ENCODE peak calls at places on chromosomes 3 and 15, in ten cellular contexts. N is GF-D8; F is stromal cell of bone marrow; I is MCF 10A; T is lower leg skin; P is amniotic stem cell; G is aorta; B is activated naive CD4-positive, alpha-beta T cell; U is HTR-8/SVneo; X is fibroblast of lung. S is an unnamed sample.
A peak's percentile ranks its signal among the peaks of the same experiment; 100 is the strongest.

GRCh38 chr3:87122766-87123165 is 104.3 kb upstream of the CHMP2B start:
- DNase-seq in N (no peak), F (no peak), I (no peak), T (no peak), P (no peak), G (no peak), B (no peak), U (no peak), X (no peak), S (no peak)

GRCh38 chr3:88321696-88322095 is 171.9 kb downstream of the C3orf38 start:
- DNase-seq in N (no peak), F (peak; percentile 29), I (peak; percentile 51), T (no peak), P (no peak), G (no peak), B (no peak), U (peak; percentile 20), X (peak; percentile 3), S (no peak)

GRCh38 chr15:69593981-69594966 is 141.7 kb downstream of the RPLP1 start:
- DNase-seq in N (no peak), F (peak; percentile 40), I (peak; percentile 86), T (peak; percentile 80), P (no peak), G (peak; percentile 89), B (no peak), U (no peak), X (peak; percentile 94), S (no peak)

GRCh38 chr3:177905173-177905894 is 630.9 kb upstream of the KCNMB2 start:
- DNase-seq in N (no peak), F (peak; percentile 63), I (peak; percentile 55), T (no peak), P (peak; percentile 69), G (no peak), B (no peak), U (no peak), X (peak; percentile 99), S (peak; percentile 74)

GRCh38 chr3:23811117-23811487 is 5.3 kb downstream of the UBE2E1 start:
- DNase-seq in N (no peak), F (no peak), I (no peak), T (no peak), P (no peak), G (no peak), B (no peak), U (no peak), X (no peak), S (no peak)

GRCh38 chr3:100781311-100781710 is 72.0 kb downstream of the TFG start:
- DNase-seq in N (no peak), F (no peak), I (no peak), T (no peak), P (no peak), G (no peak), B (no peak), U (no peak), X (peak; percentile 77), S (no peak)

GRCh38 chr3:38397320-38397719 is 50.7 kb downstream of the XYLB start:
- DNase-seq in N (no peak), F (peak; percentile 11), I (peak; percentile 45), T (no peak), P (peak; percentile 2), G (peak; percentile 49), B (no peak), U (no peak), X (peak; percentile 27), S (no peak)

GRCh38 chr3:46098319-46098761 is 71.1 kb upstream of the XCR1 start:
- DNase-seq in N (peak; percentile 95), F (peak; percentile 78), I (peak; percentile 71), T (no peak), P (no peak), G (peak; percentile 73), B (no peak), U (no peak), X (peak; percentile 43), S (peak; percentile 54)

GRCh38 chr15:82530006-82530405 is 10.3 kb downstream of the RPS17 start:
- DNase-seq in N (no peak), F (no peak), I (no peak), T (peak; percentile 52), P (no peak), G (no peak), B (no peak), U (no peak), X (no peak), S (no peak)

GRCh38 chr15:74906193-74906449 is 530 bp downstream of the FAM219B start:
- DNase-seq in N (no peak), F (no peak), I (no peak), T (peak; percentile 88), P (no peak), G (peak; percentile 57), B (no peak), U (no peak), X (peak; percentile 23), S (no peak)

GRCh38 chr15:20356444-20357138 is 185.0 kb downstream of the GOLGA6L6 start:
- DNase-seq in N (no peak), F (peak; percentile 18), I (peak; percentile 75), T (peak; percentile 88), P (no peak), G (peak; percentile 54), B (no peak), U (no peak), X (no peak), S (no peak)

GRCh38 chr3:60955034-60955433 is 296.2 kb downstream of the FHIT start:
- DNase-seq in N (no peak), F (no peak), I (no peak), T (no peak), P (no peak), G (no peak), B (no peak), U (no peak), X (no peak), S (no peak)

GRCh38 chr3:10344147-10344943 is 23.4 kb upstream of the SEC13 start:
- DNase-seq in N (no peak), F (no peak), I (peak; percentile 50), T (no peak), P (peak; percentile 13), G (no peak), B (peak; percentile 11), U (peak; percentile 57), X (peak; percentile 32), S (no peak)

GRCh38 chr15:40061212-40061901 is 22.4 kb upstream of the SRP14 start:
- DNase-seq in N (no peak), F (no peak), I (no peak), T (peak; percentile 43), P (no peak), G (no peak), B (no peak), U (no peak), X (peak; percentile 24), S (no peak)

GRCh38 chr3:66991478-66991877 is 6.6 kb upstream of the KBTBD8 start:
- DNase-seq in N (peak; percentile 69), F (peak; percentile 38), I (peak; percentile 66), T (no peak), P (peak; percentile 35), G (no peak), B (no peak), U (no peak), X (peak; percentile 74), S (peak; percentile 21)

GRCh38 chr3:117302448-117302847 is 592.9 kb downstream of the TUSC7 start:
- DNase-seq in N (no peak), F (no peak), I (no peak), T (no peak), P (no peak), G (no peak), B (no peak), U (no peak), X (peak; percentile 5), S (no peak)

GRCh38 chr15:25247418-25248030 is 191.3 kb downstream of the UBE3A start:
- DNase-seq in N (no peak), F (no peak), I (no peak), T (peak; percentile 74), P (no peak), G (peak; percentile 9), B (no peak), U (no peak), X (no peak), S (no peak)

GRCh38 chr15:71656425-71656824 is 153.9 kb upstream of the NR2E3 start:
- DNase-seq in N (no peak), F (no peak), I (no peak), T (no peak), P (no peak), G (no peak), B (no peak), U (no peak), X (no peak), S (no peak)

GRCh38 chr3:53493997-53494791 is at the start of gene CACNA1D:
- DNase-seq in N (no peak), F (no peak), I (peak; percentile 24), T (no peak), P (no peak), G (no peak), B (no peak), U (no peak), X (peak; percentile 11), S (no peak)

GRCh38 chr3:177822826-177823225 is 625.5 kb upstream of the TBL1XR1 start:
- DNase-seq in N (no peak), F (no peak), I (no peak), T (no peak), P (no peak), G (no peak), B (no peak), U (no peak), X (peak; percentile 20), S (no peak)

GRCh38 chr3:64489361-64490044 is 198.3 kb downstream of the ADAMTS9 start:
- DNase-seq in N (no peak), F (no peak), I (no peak), T (no peak), P (no peak), G (no peak), B (no peak), U (no peak), X (peak; percentile 22), S (no peak)

GRCh38 chr3:173750095-173750494 is 352.6 kb downstream of the NLGN1 start:
- DNase-seq in N (no peak), F (no peak), I (no peak), T (no peak), P (no peak), G (no peak), B (no peak), U (no peak), X (peak; percentile 73), S (peak; percentile 50)

GRCh38 chr3:193771011-193771697 is 178.1 kb downstream of the OPA1 start:
- DNase-seq in N (no peak), F (no peak), I (no peak), T (no peak), P (no peak), G (no peak), B (no peak), U (no peak), X (no peak), S (no peak)

GRCh38 chr3:150763841-150764483 is 993 bp upstream of the SIAH2 start:
- DNase-seq in N (peak; percentile 66), F (peak; percentile 47), I (peak; percentile 72), T (peak; percentile 92), P (peak; percentile 28), G (peak; percentile 78), B (no peak), U (peak; percentile 59), X (peak; percentile 52), S (peak; percentile 21)

GRCh38 chr3:129346690-129347440 is 68.2 kb downstream of the HMCES start:
- DNase-seq in N (no peak), F (no peak), I (no peak), T (no peak), P (no peak), G (peak; percentile 24), B (no peak), U (no peak), X (no peak), S (no peak)

GRCh38 chr3:23276913-23277658 is 74.0 kb downstream of the UBE2E2 start:
- DNase-seq in N (no peak), F (no peak), I (no peak), T (no peak), P (no peak), G (no peak), B (no peak), U (no peak), X (no peak), S (no peak)

GRCh38 chr3:122178711-122179110 is 4.8 kb upstream of the CASR start:
- DNase-seq in N (no peak), F (no peak), I (no peak), T (no peak), P (no peak), G (no peak), B (no peak), U (no peak), X (no peak), S (no peak)

GRCh38 chr3:20396335-20396734 is 210.3 kb upstream of the SGO1 start:
- DNase-seq in N (no peak), F (no peak), I (no peak), T (no peak), P (no peak), G (no peak), B (no peak), U (no peak), X (no peak), S (no peak)

S was measured in AG09309.